ENCODE peak calls at places on chromosomes 5 and 9, in six cellular contexts. J, I, A, Q, K and N are unnamed samples.

GRCh38 chr5:172093559-172093958 is 87.1 kb upstream of the FBXW11 start:
- DNase-seq in J (no peak), I (no peak), A (no peak), Q (no peak), K (no peak), N (no peak)

GRCh38 chr5:40716000-40716399 is 36.3 kb downstream of the PTGER4 start:
- DNase-seq in J (no peak), I (no peak), A (no peak), Q (no peak), K (no peak), N (no peak)

GRCh38 chr9:133758228-133758627 is 20.1 kb upstream of the SARDH start:
- DNase-seq in J (no peak), I (no peak), A (no peak), Q (no peak), K (no peak), N (no peak)

GRCh38 chr5:96228449-96228848 is 204.6 kb downstream of the PCSK1 start:
- DNase-seq in J (no peak), I (no peak), A (no peak), Q (no peak), K (peak), N (no peak)

GRCh38 chr5:119291877-119292276 is 63.9 kb upstream of the TNFAIP8 start:
- DNase-seq in J (no peak), I (no peak), A (no peak), Q (no peak), K (no peak), N (no peak)

GRCh38 chr5:174188300-174188699 is 142.8 kb downstream of the NSG2 start:
- DNase-seq in J (no peak), I (no peak), A (peak), Q (no peak), K (no peak), N (peak)

GRCh38 chr9:88578486-88579362 is 43.7 kb downstream of the NXNL2 start:
- DNase-seq in J (no peak), I (peak), A (peak), Q (peak), K (no peak), N (peak)

GRCh38 chr9:116859763-116860162 is 172.7 kb downstream of the TRIM32 start:
- DNase-seq in J (no peak), I (no peak), A (no peak), Q (no peak), K (no peak), N (no peak)

GRCh38 chr9:113352411-113352810 is 3.1 kb downstream of the BSPRY start:
- DNase-seq in J (no peak), I (no peak), A (no peak), Q (no peak), K (no peak), N (no peak)

GRCh38 chr5:56415356-56415765 is 182.2 kb upstream of the ANKRD55 start:
- DNase-seq in J (peak), I (no peak), A (peak), Q (no peak), K (peak), N (peak)
- H3K4me3 ChIP-seq in J (no peak), I (no peak), A (no peak), Q (no peak), K (no peak), N (no peak)

DNA sequence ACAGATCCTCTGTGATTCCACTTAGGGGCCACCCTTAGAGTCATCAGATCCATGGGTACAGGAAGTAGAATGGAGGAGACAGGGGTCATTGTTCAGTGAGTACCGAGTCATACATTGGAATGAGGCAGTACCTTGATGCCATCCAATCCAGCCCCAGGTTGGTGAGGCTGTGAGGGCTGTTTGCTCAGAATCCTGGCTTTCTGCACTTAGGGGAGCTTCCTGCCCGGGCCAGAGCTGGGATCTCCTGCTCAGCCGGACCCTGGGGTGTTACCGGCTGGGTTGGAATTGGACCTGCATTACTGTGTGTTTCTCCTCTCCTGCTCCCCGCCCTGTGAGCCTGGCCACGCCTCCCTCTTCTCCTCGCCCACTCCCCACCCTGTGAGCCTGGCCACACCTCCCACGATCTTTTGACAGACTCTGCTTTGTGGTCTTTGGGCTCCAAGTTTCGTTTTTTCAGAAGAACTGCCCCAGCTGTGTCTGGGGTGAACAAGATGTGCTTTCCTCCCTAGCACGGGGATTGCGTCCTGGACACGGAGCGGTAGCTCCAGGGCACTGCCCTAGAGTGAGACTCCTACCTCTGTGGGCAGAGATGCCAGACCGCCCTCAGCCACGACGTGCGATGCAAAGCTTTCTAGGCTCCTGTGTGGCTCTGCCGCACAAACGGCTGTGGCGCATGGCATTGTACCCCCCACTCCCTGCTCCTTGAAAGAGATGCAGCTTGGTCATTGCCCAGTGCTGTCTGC is 15.4 kb downstream of the TRAF2 start:
- DNase-seq in J (no peak), I (no peak), A (no peak), Q (no peak), K (no peak), N (peak)
- H3K4me3 ChIP-seq in J (no peak), I (no peak), A (peak), Q (no peak), K (no peak), N (no peak)

GRCh38 chr5:177366528-177367322 is 9.0 kb downstream of the RGS14 start:
- DNase-seq in J (peak), I (peak), A (peak), Q (peak), K (no peak), N (no peak)

GRCh38 chr5:177367981-177368960 is 10.5 kb downstream of the RGS14 start:
- DNase-seq in J (no peak), I (no peak), A (no peak), Q (no peak), K (no peak), N (no peak)

GRCh38 chr5:177367323-177367848 is 9.7 kb downstream of the RGS14 start:
- DNase-seq in J (no peak), I (no peak), A (no peak), Q (no peak), K (no peak), N (no peak)

GRCh38 chr5:177364159-177364962 is 6.6 kb downstream of the RGS14 start:
- DNase-seq in J (no peak), I (no peak), A (no peak), Q (no peak), K (no peak), N (no peak)

GRCh38 chr5:177365845-177366527 is 8.3 kb downstream of the RGS14 start:
- DNase-seq in J (no peak), I (no peak), A (no peak), Q (no peak), K (no peak), N (no peak)
- H3K4me3 ChIP-seq in J (no peak), I (peak), A (peak), Q (no peak), K (no peak), N (no peak)

DNA sequence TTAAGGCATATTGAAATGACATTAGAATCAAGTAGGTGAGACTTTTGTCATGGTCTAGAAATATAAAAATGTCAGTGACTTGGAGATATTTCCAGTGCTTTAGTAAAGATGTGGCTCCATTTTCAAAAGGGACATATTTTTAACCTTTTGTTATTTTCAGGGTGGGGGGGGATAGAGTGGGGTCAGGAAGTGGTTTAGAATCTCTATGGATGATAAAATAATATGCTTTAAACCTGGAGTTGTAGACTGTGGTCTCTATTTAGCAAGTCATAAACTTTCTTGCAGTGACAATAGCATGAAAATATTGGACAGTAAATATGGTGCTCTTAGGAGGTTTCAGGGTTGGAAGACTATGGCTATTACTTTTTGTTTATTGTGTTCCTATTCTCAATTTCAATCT is 46.9 kb downstream of the PTTG1 start:
- DNase-seq in J (no peak), I (no peak), A (no peak), Q (no peak), K (no peak), N (no peak)
- H3K4me3 ChIP-seq in J (no peak), I (no peak), A (peak), Q (no peak), K (no peak), N (no peak)